ENCODE peak calls at places on chromosome 3, in ten cellular contexts. One of them, this sample, is unnamed.
A peak's percentile ranks its signal among the peaks of the same experiment; 100 is the strongest.

GRCh38 chr3:27729748-27730611 is 7.9 kb upstream of the EOMES start:
- DNase-seq in MCF 10A: peak; percentile 38
- DNase-seq in AG09309: no peak
- DNase-seq in astrocyte: no peak
- DNase-seq in left ventricle myocardium inferior: no peak
- DNase-seq in progenitor cell of endocrine pancreas: no peak
- DNase-seq in choroid plexus epithelial cell: no peak
- DNase-seq in Caco-2: no peak
- DNase-seq in GM10248: no peak
- DNase-seq in retinal pigment epithelial cell: no peak
- DNase-seq in this sample: no peak

GRCh38 chr3:81684739-81685395 is 76.6 kb downstream of the GBE1 start:
- DNase-seq in GM10248: no peak
- DNase-seq in astrocyte: peak; percentile 24
- DNase-seq in choroid plexus epithelial cell: no peak
- DNase-seq in retinal pigment epithelial cell: no peak
- DNase-seq in progenitor cell of endocrine pancreas: no peak
- DNase-seq in left ventricle myocardium inferior: no peak
- DNase-seq in AG09309: no peak
- DNase-seq in MCF 10A: peak; percentile 18
- DNase-seq in Caco-2: no peak
- DNase-seq in this sample: no peak

GRCh38 chr3:186782542-186783069 is 771 bp upstream of the EIF4A2 start:
- DNase-seq in left ventricle myocardium inferior: no peak
- DNase-seq in MCF 10A: no peak
- DNase-seq in GM10248: peak; percentile 51
- DNase-seq in choroid plexus epithelial cell: no peak
- DNase-seq in progenitor cell of endocrine pancreas: no peak
- DNase-seq in astrocyte: no peak
- DNase-seq in Caco-2: no peak
- DNase-seq in retinal pigment epithelial cell: no peak
- DNase-seq in AG09309: no peak
- DNase-seq in this sample: peak; percentile 58

GRCh38 chr3:19757773-19758172 is 176.2 kb downstream of the EFHB start:
- DNase-seq in GM10248: no peak
- DNase-seq in progenitor cell of endocrine pancreas: no peak
- DNase-seq in left ventricle myocardium inferior: no peak
- DNase-seq in Caco-2: no peak
- DNase-seq in choroid plexus epithelial cell: no peak
- DNase-seq in astrocyte: no peak
- DNase-seq in retinal pigment epithelial cell: peak; percentile 7
- DNase-seq in MCF 10A: peak; percentile 4
- DNase-seq in AG09309: no peak
- DNase-seq in this sample: no peak

GRCh38 chr3:128348805-128349531 is 117.7 kb downstream of the DNAJB8 start:
- DNase-seq in progenitor cell of endocrine pancreas: no peak
- DNase-seq in retinal pigment epithelial cell: no peak
- DNase-seq in MCF 10A: no peak
- DNase-seq in left ventricle myocardium inferior: no peak
- DNase-seq in choroid plexus epithelial cell: no peak
- DNase-seq in GM10248: no peak
- DNase-seq in astrocyte: no peak
- DNase-seq in AG09309: no peak
- DNase-seq in Caco-2: no peak
- DNase-seq in this sample: peak; percentile 51

GRCh38 chr3:24352893-24353553 is 141.6 kb downstream of the THRB start:
- DNase-seq in Caco-2: no peak
- DNase-seq in AG09309: no peak
- DNase-seq in MCF 10A: no peak
- DNase-seq in retinal pigment epithelial cell: no peak
- DNase-seq in GM10248: no peak
- DNase-seq in choroid plexus epithelial cell: no peak
- DNase-seq in progenitor cell of endocrine pancreas: no peak
- DNase-seq in left ventricle myocardium inferior: no peak
- DNase-seq in astrocyte: no peak
- DNase-seq in this sample: no peak

GRCh38 chr3:139230391-139230790 is 113.4 kb upstream of the MRPS22 start:
- DNase-seq in GM10248: no peak
- DNase-seq in MCF 10A: no peak
- DNase-seq in progenitor cell of endocrine pancreas: no peak
- DNase-seq in retinal pigment epithelial cell: no peak
- DNase-seq in Caco-2: no peak
- DNase-seq in choroid plexus epithelial cell: no peak
- DNase-seq in left ventricle myocardium inferior: no peak
- DNase-seq in astrocyte: no peak
- DNase-seq in AG09309: no peak
- DNase-seq in this sample: no peak

GRCh38 chr3:68874551-68875348 is 57.6 kb downstream of the TAFA4 start:
- DNase-seq in astrocyte: no peak
- DNase-seq in progenitor cell of endocrine pancreas: no peak
- DNase-seq in AG09309: no peak
- DNase-seq in choroid plexus epithelial cell: no peak
- DNase-seq in Caco-2: no peak
- DNase-seq in MCF 10A: no peak
- DNase-seq in left ventricle myocardium inferior: no peak
- DNase-seq in retinal pigment epithelial cell: no peak
- DNase-seq in GM10248: no peak
- DNase-seq in this sample: no peak

GRCh38 chr3:62954579-62954978 is 79.4 kb upstream of the CADPS start:
- DNase-seq in astrocyte: peak; percentile 13
- DNase-seq in choroid plexus epithelial cell: no peak
- DNase-seq in retinal pigment epithelial cell: no peak
- DNase-seq in progenitor cell of endocrine pancreas: no peak
- DNase-seq in left ventricle myocardium inferior: no peak
- DNase-seq in Caco-2: no peak
- DNase-seq in GM10248: no peak
- DNase-seq in MCF 10A: no peak
- DNase-seq in AG09309: no peak
- DNase-seq in this sample: no peak

GRCh38 chr3:48415251-48415953 is 14.5 kb downstream of the PLXNB1 start:
- DNase-seq in choroid plexus epithelial cell: no peak
- DNase-seq in AG09309: no peak
- DNase-seq in Caco-2: no peak
- DNase-seq in GM10248: no peak
- DNase-seq in retinal pigment epithelial cell: no peak
- DNase-seq in left ventricle myocardium inferior: no peak
- DNase-seq in astrocyte: no peak
- DNase-seq in progenitor cell of endocrine pancreas: no peak
- DNase-seq in MCF 10A: no peak
- DNase-seq in this sample: no peak

GRCh38 chr3:192444096-192444790 is 283.1 kb downstream of the FGF12 start:
- DNase-seq in GM10248: peak; percentile 59
- DNase-seq in Caco-2: peak; percentile 46
- DNase-seq in retinal pigment epithelial cell: peak; percentile 16
- DNase-seq in MCF 10A: peak; percentile 68
- DNase-seq in choroid plexus epithelial cell: peak; percentile 76
- DNase-seq in astrocyte: peak; percentile 39
- DNase-seq in progenitor cell of endocrine pancreas: peak; percentile 69
- DNase-seq in AG09309: peak; percentile 17
- DNase-seq in left ventricle myocardium inferior: peak; percentile 43
- DNase-seq in this sample: peak; percentile 49

GRCh38 chr3:158792709-158793108 is 9.1 kb upstream of the MFSD1 start:
- DNase-seq in Caco-2: no peak
- DNase-seq in left ventricle myocardium inferior: no peak
- DNase-seq in MCF 10A: peak; percentile 78
- DNase-seq in astrocyte: peak; percentile 97
- DNase-seq in progenitor cell of endocrine pancreas: no peak
- DNase-seq in AG09309: peak; percentile 90
- DNase-seq in retinal pigment epithelial cell: no peak
- DNase-seq in choroid plexus epithelial cell: peak; percentile 97
- DNase-seq in GM10248: no peak
- DNase-seq in this sample: no peak

GRCh38 chr3:159762981-159763465 is 225.6 kb upstream of the IL12A start:
- DNase-seq in choroid plexus epithelial cell: peak; percentile 84
- DNase-seq in Caco-2: peak; percentile 73
- DNase-seq in astrocyte: peak; percentile 94
- DNase-seq in AG09309: peak; percentile 78
- DNase-seq in progenitor cell of endocrine pancreas: peak; percentile 17
- DNase-seq in GM10248: peak; percentile 46
- DNase-seq in MCF 10A: peak; percentile 77
- DNase-seq in retinal pigment epithelial cell: no peak
- DNase-seq in left ventricle myocardium inferior: peak; percentile 65
- DNase-seq in this sample: peak; percentile 54

GRCh38 chr3:94626599-94626998 is 563.7 kb downstream of the NSUN3 start:
- DNase-seq in choroid plexus epithelial cell: no peak
- DNase-seq in left ventricle myocardium inferior: no peak
- DNase-seq in astrocyte: no peak
- DNase-seq in Caco-2: no peak
- DNase-seq in retinal pigment epithelial cell: no peak
- DNase-seq in progenitor cell of endocrine pancreas: no peak
- DNase-seq in MCF 10A: no peak
- DNase-seq in AG09309: no peak
- DNase-seq in GM10248: no peak
- DNase-seq in this sample: no peak

DNA sequence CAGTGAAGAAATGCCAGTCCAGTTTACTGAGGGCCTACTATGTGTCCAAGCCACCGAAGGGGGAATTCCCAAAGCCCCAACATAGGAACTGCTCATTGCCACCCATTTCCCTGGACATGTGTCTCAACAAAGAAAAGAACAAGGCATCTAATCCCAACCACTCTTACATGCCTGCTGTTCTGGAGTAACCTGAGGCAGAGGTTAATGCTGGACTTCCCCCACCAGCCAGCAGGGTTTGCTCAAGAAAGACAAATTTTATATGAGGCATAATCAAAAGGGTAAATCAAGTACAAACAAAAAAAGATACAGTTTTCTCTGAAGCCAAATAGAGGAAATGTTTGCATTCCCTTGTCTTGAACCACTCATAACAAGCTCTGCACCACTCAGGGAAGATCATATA is 4.1 kb downstream of the ADCY5 start:
- DNase-seq in progenitor cell of endocrine pancreas: no peak
- DNase-seq in left ventricle myocardium inferior: no peak
- DNase-seq in AG09309: no peak
- DNase-seq in GM10248: no peak
- DNase-seq in MCF 10A: no peak
- DNase-seq in Caco-2: no peak
- DNase-seq in astrocyte: no peak
- DNase-seq in retinal pigment epithelial cell: no peak
- DNase-seq in choroid plexus epithelial cell: no peak
- DNase-seq in this sample: no peak
- TF ChIP-seq CTCF in progenitor cell of endocrine pancreas: peak; percentile 34
- TF ChIP-seq CTCF in left ventricle myocardium inferior: peak; percentile 29
- TF ChIP-seq CTCF in AG09309: no peak
- TF ChIP-seq CTCF in GM10248: no peak
- TF ChIP-seq CTCF in MCF 10A: no peak
- TF ChIP-seq CTCF in Caco-2: no peak
- TF ChIP-seq CTCF in astrocyte: no peak
- TF ChIP-seq CTCF in retinal pigment epithelial cell: peak; percentile 28
- TF ChIP-seq CTCF in choroid plexus epithelial cell: peak; percentile 24
- TF ChIP-seq CTCF in this sample: no peak

GRCh38 chr3:141642215-141642614 is 95.9 kb upstream of the RNF7 start:
- DNase-seq in AG09309: no peak
- DNase-seq in MCF 10A: no peak
- DNase-seq in choroid plexus epithelial cell: no peak
- DNase-seq in Caco-2: no peak
- DNase-seq in left ventricle myocardium inferior: no peak
- DNase-seq in retinal pigment epithelial cell: no peak
- DNase-seq in astrocyte: no peak
- DNase-seq in GM10248: no peak
- DNase-seq in progenitor cell of endocrine pancreas: no peak
- DNase-seq in this sample: no peak
- TF ChIP-seq CTCF in AG09309: no peak
- TF ChIP-seq CTCF in MCF 10A: no peak
- TF ChIP-seq CTCF in choroid plexus epithelial cell: no peak
- TF ChIP-seq CTCF in Caco-2: no peak
- TF ChIP-seq CTCF in left ventricle myocardium inferior: no peak
- TF ChIP-seq CTCF in retinal pigment epithelial cell: no peak
- TF ChIP-seq CTCF in astrocyte: no peak
- TF ChIP-seq CTCF in GM10248: no peak
- TF ChIP-seq CTCF in progenitor cell of endocrine pancreas: no peak
- TF ChIP-seq CTCF in this sample: no peak

DNA sequence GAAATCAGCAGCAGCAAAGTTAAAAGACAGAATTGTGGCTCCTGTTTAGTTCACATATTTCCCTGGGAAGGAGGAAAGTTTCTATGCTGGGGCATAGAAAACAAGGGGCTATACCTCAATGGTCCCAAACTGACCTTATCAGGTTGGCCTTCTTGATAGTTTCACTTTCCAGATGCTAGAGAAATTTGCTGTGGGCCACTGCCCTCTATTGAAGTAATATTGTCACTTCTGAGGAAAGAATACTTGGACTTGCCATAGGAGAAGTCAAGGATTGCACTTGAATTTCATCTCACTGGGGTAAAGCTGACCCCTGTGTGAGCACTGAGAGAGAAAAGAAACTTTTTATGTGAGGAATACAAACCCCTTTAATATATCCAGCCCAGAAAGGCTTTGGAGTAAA is 49.3 kb upstream of the XCR1 start:
- DNase-seq in astrocyte: no peak
- DNase-seq in GM10248: no peak
- DNase-seq in progenitor cell of endocrine pancreas: no peak
- DNase-seq in MCF 10A: peak; percentile 30
- DNase-seq in Caco-2: no peak
- DNase-seq in AG09309: no peak
- DNase-seq in choroid plexus epithelial cell: peak; percentile 50
- DNase-seq in retinal pigment epithelial cell: no peak
- DNase-seq in left ventricle myocardium inferior: no peak
- DNase-seq in this sample: no peak
- TF ChIP-seq CTCF in astrocyte: no peak
- TF ChIP-seq CTCF in GM10248: peak; percentile 43
- TF ChIP-seq CTCF in progenitor cell of endocrine pancreas: no peak
- TF ChIP-seq CTCF in MCF 10A: peak; percentile 13
- TF ChIP-seq CTCF in Caco-2: no peak
- TF ChIP-seq CTCF in AG09309: peak; percentile 34
- TF ChIP-seq CTCF in choroid plexus epithelial cell: peak; percentile 48
- TF ChIP-seq CTCF in retinal pigment epithelial cell: peak; percentile 11
- TF ChIP-seq CTCF in left ventricle myocardium inferior: peak; percentile 40
- TF ChIP-seq CTCF in this sample: no peak

GRCh38 chr3:147359177-147360062 is 46.9 kb downstream of the ZIC4 start:
- DNase-seq in MCF 10A: no peak
- DNase-seq in GM10248: no peak
- DNase-seq in choroid plexus epithelial cell: no peak
- DNase-seq in astrocyte: no peak
- DNase-seq in retinal pigment epithelial cell: no peak
- DNase-seq in Caco-2: no peak
- DNase-seq in AG09309: no peak
- DNase-seq in progenitor cell of endocrine pancreas: no peak
- DNase-seq in left ventricle myocardium inferior: no peak
- DNase-seq in this sample: no peak

GRCh38 chr3:147364771-147365170 is 41.6 kb downstream of the ZIC4 start:
- DNase-seq in progenitor cell of endocrine pancreas: no peak
- DNase-seq in Caco-2: no peak
- DNase-seq in astrocyte: no peak
- DNase-seq in GM10248: no peak
- DNase-seq in choroid plexus epithelial cell: no peak
- DNase-seq in MCF 10A: no peak
- DNase-seq in AG09309: no peak
- DNase-seq in retinal pigment epithelial cell: no peak
- DNase-seq in left ventricle myocardium inferior: no peak
- DNase-seq in this sample: no peak

GRCh38 chr3:147360936-147361670 is 45.2 kb downstream of the ZIC4 start:
- DNase-seq in GM10248: no peak
- DNase-seq in AG09309: no peak
- DNase-seq in Caco-2: no peak
- DNase-seq in left ventricle myocardium inferior: no peak
- DNase-seq in progenitor cell of endocrine pancreas: no peak
- DNase-seq in retinal pigment epithelial cell: no peak
- DNase-seq in choroid plexus epithelial cell: peak; percentile 42
- DNase-seq in astrocyte: no peak
- DNase-seq in MCF 10A: no peak
- DNase-seq in this sample: no peak

GRCh38 chr3:147358144-147358992 is 48.0 kb downstream of the ZIC4 start:
- DNase-seq in MCF 10A: no peak
- DNase-seq in left ventricle myocardium inferior: no peak
- DNase-seq in retinal pigment epithelial cell: no peak
- DNase-seq in astrocyte: no peak
- DNase-seq in progenitor cell of endocrine pancreas: no peak
- DNase-seq in GM10248: no peak
- DNase-seq in choroid plexus epithelial cell: no peak
- DNase-seq in Caco-2: no peak
- DNase-seq in AG09309: no peak
- DNase-seq in this sample: no peak

GRCh38 chr3:147361671-147362420 is 44.5 kb downstream of the ZIC4 start:
- DNase-seq in retinal pigment epithelial cell: no peak
- DNase-seq in GM10248: peak; percentile 52
- DNase-seq in astrocyte: no peak
- DNase-seq in left ventricle myocardium inferior: no peak
- DNase-seq in Caco-2: peak; percentile 47
- DNase-seq in progenitor cell of endocrine pancreas: peak; percentile 37
- DNase-seq in choroid plexus epithelial cell: peak; percentile 49
- DNase-seq in AG09309: no peak
- DNase-seq in MCF 10A: peak; percentile 68
- DNase-seq in this sample: peak; percentile 56
- TF ChIP-seq CTCF in retinal pigment epithelial cell: peak; percentile 76
- TF ChIP-seq CTCF in GM10248: peak; percentile 55
- TF ChIP-seq CTCF in astrocyte: peak; percentile 61
- TF ChIP-seq CTCF in left ventricle myocardium inferior: peak; percentile 40
- TF ChIP-seq CTCF in Caco-2: no peak
- TF ChIP-seq CTCF in progenitor cell of endocrine pancreas: peak; percentile 62
- TF ChIP-seq CTCF in choroid plexus epithelial cell: peak; percentile 79
- TF ChIP-seq CTCF in AG09309: peak; percentile 61
- TF ChIP-seq CTCF in MCF 10A: peak; percentile 47
- TF ChIP-seq CTCF in this sample: peak; percentile 51

This sample was measured in GM13976.